ENCODE peak calls at places on chromosomes 4 and X, in four cellular contexts. One of them, this sample, is unnamed.

GRCh38 chrX:134460861-134461218 is 875 bp downstream of the HPRT1 start:
- DNase-seq in adrenal gland: no peak
- DNase-seq in ovary: no peak
- DNase-seq in body of pancreas: no peak
- DNase-seq in this sample: no peak

GRCh38 chr4:74891037-74891436 is 41.9 kb upstream of the PARM1 start:
- DNase-seq in adrenal gland: no peak
- DNase-seq in ovary: no peak
- DNase-seq in body of pancreas: no peak
- DNase-seq in this sample: no peak

GRCh38 chr4:66629927-66630326 is 915.4 kb downstream of the CENPC start:
- DNase-seq in body of pancreas: no peak
- DNase-seq in ovary: no peak
- DNase-seq in adrenal gland: no peak
- DNase-seq in this sample: no peak

GRCh38 chrX:154458116-154458953 is at the start of gene PLXNA3:
- DNase-seq in body of pancreas: peak
- DNase-seq in ovary: peak
- DNase-seq in adrenal gland: no peak
- DNase-seq in this sample: peak

GRCh38 chr4:77566148-77566547 is 39.5 kb upstream of the CXCL13 start:
- DNase-seq in ovary: no peak
- DNase-seq in body of pancreas: no peak
- DNase-seq in adrenal gland: no peak
- DNase-seq in this sample: no peak

GRCh38 chr4:101528526-101528925 is 181.2 kb upstream of the PPP3CA start:
- DNase-seq in body of pancreas: no peak
- DNase-seq in adrenal gland: no peak
- DNase-seq in ovary: no peak
- DNase-seq in this sample: no peak

GRCh38 chrX:67538383-67538782 is 5.4 kb upstream of the AR start:
- DNase-seq in body of pancreas: no peak
- DNase-seq in ovary: no peak
- DNase-seq in adrenal gland: no peak
- DNase-seq in this sample: no peak

GRCh38 chr4:61831987-61832386 is 631.9 kb downstream of the ADGRL3 start:
- DNase-seq in adrenal gland: no peak
- DNase-seq in body of pancreas: no peak
- DNase-seq in ovary: no peak
- DNase-seq in this sample: no peak

GRCh38 chr4:113060853-113061252 is 11.4 kb downstream of the ANK2 start:
- DNase-seq in body of pancreas: no peak
- DNase-seq in ovary: no peak
- DNase-seq in adrenal gland: no peak
- DNase-seq in this sample: no peak

GRCh38 chr4:107255596-107255995 is 219.5 kb upstream of the DKK2 start:
- DNase-seq in ovary: no peak
- DNase-seq in body of pancreas: no peak
- DNase-seq in adrenal gland: no peak
- DNase-seq in this sample: no peak

GRCh38 chr4:67714248-67714583 is 13.3 kb upstream of the UBA6 start:
- DNase-seq in adrenal gland: no peak
- DNase-seq in body of pancreas: no peak
- DNase-seq in ovary: no peak
- DNase-seq in this sample: no peak
- H3K27ac ChIP-seq in adrenal gland: no peak
- H3K27ac ChIP-seq in body of pancreas: no peak
- H3K27ac ChIP-seq in ovary: no peak
- H3K27ac ChIP-seq in this sample: no peak

DNA sequence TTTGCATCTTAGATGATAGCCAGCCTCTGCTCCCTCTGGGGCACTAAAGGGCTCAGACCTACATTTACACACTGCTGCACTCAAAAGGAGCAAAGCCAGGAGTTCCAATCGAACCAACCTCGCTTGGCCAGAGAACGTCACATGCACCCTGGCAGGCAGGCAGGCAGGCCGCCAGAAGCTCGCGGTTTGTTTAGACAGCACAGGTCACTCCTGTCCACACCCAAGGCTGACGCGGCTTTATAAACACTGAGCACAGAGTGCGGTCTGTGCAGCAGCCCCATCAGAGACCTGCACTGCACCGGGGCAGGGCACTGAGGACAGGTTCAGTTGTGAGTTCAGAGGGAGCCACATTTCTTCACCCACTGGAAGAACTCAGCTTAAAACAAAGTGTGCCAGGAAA is 143.9 kb downstream of the BCOR start:
- DNase-seq in adrenal gland: no peak
- DNase-seq in ovary: peak
- DNase-seq in body of pancreas: peak
- DNase-seq in this sample: no peak
- TF ChIP-seq POLR2A in adrenal gland: no peak
- TF ChIP-seq POLR2A in ovary: no peak
- TF ChIP-seq POLR2A in body of pancreas: no peak
- TF ChIP-seq POLR2A in this sample: no peak

GRCh38 chr4:81376720-81377119 is 95.0 kb downstream of the RASGEF1B start:
- DNase-seq in adrenal gland: no peak
- DNase-seq in ovary: no peak
- DNase-seq in body of pancreas: no peak
- DNase-seq in this sample: no peak
- TF ChIP-seq CTCF in adrenal gland: no peak
- TF ChIP-seq CTCF in ovary: no peak
- TF ChIP-seq CTCF in body of pancreas: no peak
- TF ChIP-seq CTCF in this sample: no peak

GRCh38 chr4:6589444-6589843 is 14.5 kb downstream of the MAN2B2 start:
- DNase-seq in adrenal gland: no peak
- DNase-seq in ovary: no peak
- DNase-seq in body of pancreas: no peak
- DNase-seq in this sample: no peak

GRCh38 chr4:6591305-6591704 is 16.3 kb downstream of the MAN2B2 start:
- DNase-seq in body of pancreas: no peak
- DNase-seq in ovary: no peak
- DNase-seq in adrenal gland: no peak
- DNase-seq in this sample: no peak

GRCh38 chr4:6592804-6593563 is 18.0 kb downstream of the MAN2B2 start:
- DNase-seq in body of pancreas: no peak
- DNase-seq in adrenal gland: no peak
- DNase-seq in ovary: no peak
- DNase-seq in this sample: no peak

GRCh38 chr4:6594341-6594740 is 19.4 kb downstream of the MAN2B2 start:
- DNase-seq in body of pancreas: no peak
- DNase-seq in ovary: no peak
- DNase-seq in adrenal gland: no peak
- DNase-seq in this sample: no peak

DNA sequence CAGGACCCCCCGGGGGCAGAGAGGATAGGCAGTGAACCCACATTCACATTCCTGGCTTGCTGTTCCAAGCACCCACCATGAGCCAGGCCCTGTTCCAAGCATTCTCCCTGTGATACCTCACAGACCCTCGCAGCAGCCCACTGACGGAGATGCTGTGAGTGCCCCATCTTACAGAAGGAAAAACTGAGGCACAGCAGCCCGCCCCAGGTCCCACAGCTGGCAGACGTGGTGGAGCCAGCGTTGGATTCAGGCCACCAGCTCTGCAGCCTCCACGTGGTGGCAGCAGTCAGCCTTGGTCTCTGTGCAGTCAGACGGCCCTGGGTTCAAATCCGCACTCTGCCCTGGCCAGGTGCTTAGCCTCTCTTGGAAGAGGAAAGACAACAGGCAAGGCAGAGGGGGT is 16.8 kb downstream of the MAN2B2 start:
- DNase-seq in body of pancreas: no peak
- DNase-seq in ovary: no peak
- DNase-seq in adrenal gland: no peak
- DNase-seq in this sample: no peak
- H3K27ac ChIP-seq in body of pancreas: no peak
- H3K27ac ChIP-seq in ovary: no peak
- H3K27ac ChIP-seq in adrenal gland: no peak
- H3K27ac ChIP-seq in this sample: no peak

GRCh38 chr4:183348136-183348535 is 25.9 kb upstream of the CLDN24 start:
- DNase-seq in adrenal gland: no peak
- DNase-seq in ovary: no peak
- DNase-seq in body of pancreas: no peak
- DNase-seq in this sample: peak

GRCh38 chr4:183350317-183351071 is 28.3 kb upstream of the CLDN24 start:
- DNase-seq in body of pancreas: no peak
- DNase-seq in ovary: no peak
- DNase-seq in adrenal gland: no peak
- DNase-seq in this sample: peak

GRCh38 chr4:183349673-183350072 is 27.4 kb upstream of the CLDN24 start:
- DNase-seq in body of pancreas: no peak
- DNase-seq in adrenal gland: no peak
- DNase-seq in ovary: no peak
- DNase-seq in this sample: no peak

GRCh38 chr4:183347586-183347985 is 25.4 kb upstream of the CLDN24 start:
- DNase-seq in adrenal gland: no peak
- DNase-seq in ovary: no peak
- DNase-seq in body of pancreas: no peak
- DNase-seq in this sample: peak

DNA sequence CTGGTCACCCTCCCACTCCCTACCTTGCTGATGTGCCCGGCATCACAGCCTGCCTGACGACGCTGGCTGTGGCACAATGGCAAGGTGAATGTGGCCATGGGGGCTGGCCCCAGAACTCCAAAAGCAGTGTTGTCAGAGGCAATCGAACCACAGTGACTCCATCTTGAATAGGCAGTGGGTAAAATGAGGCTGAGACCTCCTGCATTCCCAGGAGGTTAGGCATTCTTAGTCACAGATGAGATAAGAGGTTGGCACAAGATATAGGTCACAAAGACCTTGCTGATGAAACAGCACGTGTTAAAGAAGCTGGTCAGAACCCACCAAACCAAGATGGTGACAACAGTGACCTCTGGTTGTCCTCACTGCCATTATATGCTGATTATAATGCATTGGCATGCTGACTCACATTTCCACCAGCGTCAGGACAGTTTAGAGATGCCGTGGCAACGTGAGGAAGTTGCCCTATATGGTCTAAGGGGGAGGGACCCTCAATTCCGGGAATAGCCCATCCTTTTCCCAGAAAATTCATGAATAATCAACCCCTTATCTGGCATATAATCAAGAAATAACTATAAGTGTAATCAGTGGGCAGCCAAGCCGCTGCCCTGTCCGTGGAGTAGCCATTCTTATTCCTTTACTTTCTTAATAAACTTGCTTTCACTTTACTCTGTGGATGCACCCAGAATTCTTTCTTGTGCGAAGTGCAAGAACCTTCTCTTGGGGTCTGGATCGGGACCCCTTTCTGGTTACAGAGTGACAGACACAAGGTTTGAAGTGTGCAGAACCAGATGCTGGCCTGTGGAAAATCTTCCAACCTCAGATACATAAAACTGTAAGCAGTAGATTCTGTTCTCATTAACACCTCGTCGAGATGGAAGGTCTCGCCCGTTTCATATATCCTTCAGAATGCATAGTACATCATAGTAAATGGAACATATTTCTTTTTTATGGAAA is 26.8 kb upstream of the CLDN24 start:
- DNase-seq in adrenal gland: no peak
- DNase-seq in ovary: no peak
- DNase-seq in body of pancreas: no peak
- DNase-seq in this sample: peak
- TF ChIP-seq POLR2A in adrenal gland: no peak
- TF ChIP-seq POLR2A in ovary: no peak
- TF ChIP-seq POLR2A in body of pancreas: no peak
- TF ChIP-seq POLR2A in this sample: no peak

GRCh38 chrX:64097891-64098290 is 107.6 kb downstream of the AMER1 start:
- DNase-seq in body of pancreas: no peak
- DNase-seq in adrenal gland: no peak
- DNase-seq in ovary: no peak
- DNase-seq in this sample: no peak

DNA sequence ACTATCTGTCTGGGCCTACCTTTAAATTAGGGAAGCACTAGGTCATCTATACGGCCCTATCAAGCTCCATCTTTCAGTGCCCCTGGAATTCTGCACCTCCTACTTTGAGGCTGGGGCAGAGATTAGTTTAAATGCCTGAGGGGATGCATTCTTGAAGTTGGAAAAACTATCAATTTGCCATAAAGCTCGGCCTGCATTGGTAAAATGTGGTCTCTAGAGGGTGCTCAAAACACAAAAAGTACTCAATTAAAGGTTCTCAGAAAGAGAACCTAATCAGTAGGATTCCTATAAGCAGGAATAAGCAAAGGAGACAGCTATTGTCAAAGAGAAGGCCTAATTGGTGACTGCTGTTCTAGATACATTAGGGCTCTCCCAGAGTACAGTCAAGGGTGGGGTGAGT is 111.7 kb downstream of the AMER1 start:
- DNase-seq in body of pancreas: no peak
- DNase-seq in ovary: no peak
- DNase-seq in adrenal gland: no peak
- DNase-seq in this sample: no peak
- TF ChIP-seq CTCF in body of pancreas: peak
- TF ChIP-seq CTCF in ovary: no peak
- TF ChIP-seq CTCF in adrenal gland: peak
- TF ChIP-seq CTCF in this sample: peak